ENCODE peak calls at places on chromosomes 3 and 15, in four cellular contexts. One of them, this sample, is unnamed.

GRCh38 chr3:178289544-178290160 is 246.6 kb upstream of the KCNMB2 start:
- DNase-seq in kidney: peak
- DNase-seq in A549: no peak
- DNase-seq in cardiac fibroblast: peak
- DNase-seq in this sample: no peak

GRCh38 chr15:101116681-101116976 is 135.2 kb downstream of the CHSY1 start:
- DNase-seq in kidney: no peak
- DNase-seq in cardiac fibroblast: no peak
- DNase-seq in A549: no peak
- DNase-seq in this sample: no peak

GRCh38 chr3:99325407-99325806 is 313.0 kb upstream of the COL8A1 start:
- DNase-seq in A549: no peak
- DNase-seq in cardiac fibroblast: peak
- DNase-seq in kidney: no peak
- DNase-seq in this sample: no peak

GRCh38 chr15:56923174-56923579 is 4.7 kb downstream of the TCF12 start:
- DNase-seq in cardiac fibroblast: no peak
- DNase-seq in kidney: no peak
- DNase-seq in A549: no peak
- DNase-seq in this sample: no peak

GRCh38 chr3:10351013-10351735 is 30.3 kb upstream of the SEC13 start:
- DNase-seq in kidney: peak
- DNase-seq in A549: no peak
- DNase-seq in cardiac fibroblast: no peak
- DNase-seq in this sample: peak

GRCh38 chr15:57827021-57827420 is 120.5 kb downstream of the POLR2M start:
- DNase-seq in A549: no peak
- DNase-seq in cardiac fibroblast: peak
- DNase-seq in kidney: no peak
- DNase-seq in this sample: no peak

GRCh38 chr3:11950576-11950975 is 53.6 kb upstream of the SYN2 start:
- DNase-seq in kidney: no peak
- DNase-seq in cardiac fibroblast: no peak
- DNase-seq in A549: no peak
- DNase-seq in this sample: no peak

GRCh38 chr3:134877788-134878187 is 82.7 kb downstream of the EPHB1 start:
- DNase-seq in kidney: no peak
- DNase-seq in cardiac fibroblast: no peak
- DNase-seq in A549: no peak
- DNase-seq in this sample: no peak

GRCh38 chr3:146037697-146038096 is 123.3 kb downstream of the PLOD2 start:
- DNase-seq in cardiac fibroblast: peak
- DNase-seq in kidney: no peak
- DNase-seq in A549: no peak
- DNase-seq in this sample: no peak

GRCh38 chr15:70704166-70704565 is 59.2 kb downstream of the UACA start:
- DNase-seq in A549: no peak
- DNase-seq in cardiac fibroblast: no peak
- DNase-seq in kidney: no peak
- DNase-seq in this sample: no peak

GRCh38 chr3:139309880-139310279 is 33.9 kb upstream of the MRPS22 start:
- DNase-seq in cardiac fibroblast: peak
- DNase-seq in A549: peak
- DNase-seq in kidney: no peak
- DNase-seq in this sample: no peak

GRCh38 chr15:36867436-36867835 is 232.9 kb downstream of the MEIS2 start:
- DNase-seq in A549: no peak
- DNase-seq in kidney: no peak
- DNase-seq in cardiac fibroblast: no peak
- DNase-seq in this sample: no peak

GRCh38 chr15:80906159-80906775 is 83.4 kb downstream of the MESD start:
- DNase-seq in cardiac fibroblast: no peak
- DNase-seq in A549: peak
- DNase-seq in kidney: peak
- DNase-seq in this sample: no peak

GRCh38 chr15:60454824-60455223 is 24.1 kb downstream of the ICE2 start:
- DNase-seq in kidney: no peak
- DNase-seq in cardiac fibroblast: no peak
- DNase-seq in A549: no peak
- DNase-seq in this sample: no peak

GRCh38 chr15:99984491-99985243 is 251.4 kb upstream of the LYSMD4 start:
- DNase-seq in A549: no peak
- DNase-seq in cardiac fibroblast: no peak
- DNase-seq in kidney: peak
- DNase-seq in this sample: no peak

GRCh38 chr15:63977102-63977501 is 69.2 kb downstream of the DAPK2 start:
- DNase-seq in kidney: no peak
- DNase-seq in cardiac fibroblast: no peak
- DNase-seq in A549: no peak
- DNase-seq in this sample: peak

GRCh38 chr15:66115568-66116206 is 137.9 kb downstream of the MEGF11 start:
- DNase-seq in kidney: peak
- DNase-seq in cardiac fibroblast: no peak
- DNase-seq in A549: no peak
- DNase-seq in this sample: no peak

GRCh38 chr3:195257454-195258448 is 13.2 kb downstream of the XXYLT1 start:
- DNase-seq in kidney: no peak
- DNase-seq in A549: no peak
- DNase-seq in cardiac fibroblast: peak
- DNase-seq in this sample: no peak

GRCh38 chr15:85583404-85584390 is 203.3 kb downstream of the AKAP13 start:
- DNase-seq in cardiac fibroblast: peak
- DNase-seq in A549: peak
- DNase-seq in kidney: no peak
- DNase-seq in this sample: no peak

GRCh38 chr3:127037971-127038446 is 55.1 kb downstream of the PLXNA1 start:
- DNase-seq in A549: no peak
- DNase-seq in kidney: peak
- DNase-seq in cardiac fibroblast: no peak
- DNase-seq in this sample: peak

GRCh38 chr3:185630182-185630622 is 44.1 kb downstream of the SENP2 start:
- DNase-seq in A549: peak
- DNase-seq in kidney: peak
- DNase-seq in cardiac fibroblast: peak
- DNase-seq in this sample: no peak

GRCh38 chr15:39582286-39582976 is 1.6 kb downstream of the THBS1 start:
- DNase-seq in cardiac fibroblast: peak
- DNase-seq in A549: no peak
- DNase-seq in kidney: peak
- DNase-seq in this sample: no peak

GRCh38 chr15:39584266-39584659 is 3.4 kb downstream of the THBS1 start:
- DNase-seq in cardiac fibroblast: no peak
- DNase-seq in kidney: no peak
- DNase-seq in A549: no peak
- DNase-seq in this sample: no peak

GRCh38 chr15:39584662-39585393 is 3.9 kb downstream of the THBS1 start:
- DNase-seq in A549: no peak
- DNase-seq in cardiac fibroblast: peak
- DNase-seq in kidney: no peak
- DNase-seq in this sample: no peak

GRCh38 chr15:39582977-39583585 is 2.2 kb downstream of the THBS1 start:
- DNase-seq in cardiac fibroblast: no peak
- DNase-seq in kidney: no peak
- DNase-seq in A549: no peak
- DNase-seq in this sample: no peak

DNA sequence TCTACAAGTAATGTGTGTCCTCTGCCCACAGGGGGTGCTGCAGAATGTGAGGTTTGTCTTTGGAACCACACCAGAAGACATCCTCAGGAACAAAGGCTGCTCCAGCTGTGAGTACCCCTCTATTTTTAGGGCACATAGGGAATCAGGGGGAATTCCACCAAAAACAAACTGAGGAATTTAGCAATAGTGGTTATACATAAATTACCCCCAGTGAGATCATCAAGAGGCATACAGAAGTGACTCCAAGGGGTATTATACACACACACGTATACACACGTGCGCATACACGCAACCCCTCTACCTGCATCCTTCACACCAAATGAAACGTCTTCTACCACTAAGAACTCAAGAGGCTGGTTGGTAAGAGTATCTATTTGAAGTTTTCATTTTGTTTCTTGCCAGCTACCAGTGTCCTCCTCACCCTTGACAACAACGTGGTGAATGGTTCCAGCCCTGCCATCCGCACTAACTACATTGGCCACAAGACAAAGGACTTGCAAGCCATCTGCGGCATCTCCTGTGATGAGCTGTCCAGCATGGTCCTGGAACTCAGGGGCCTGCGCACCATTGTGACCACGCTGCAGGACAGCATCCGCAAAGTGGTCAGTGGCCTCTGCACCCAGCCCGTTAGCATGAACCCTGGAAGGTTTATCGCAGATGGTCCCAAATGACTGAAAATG is 2.8 kb downstream of the THBS1 start:
- DNase-seq in A549: peak
- DNase-seq in cardiac fibroblast: peak
- DNase-seq in kidney: peak
- DNase-seq in this sample: no peak
- TF ChIP-seq CTCF in A549: no peak
- TF ChIP-seq CTCF in cardiac fibroblast: peak
- TF ChIP-seq CTCF in kidney: peak
- TF ChIP-seq CTCF in this sample: peak

DNA sequence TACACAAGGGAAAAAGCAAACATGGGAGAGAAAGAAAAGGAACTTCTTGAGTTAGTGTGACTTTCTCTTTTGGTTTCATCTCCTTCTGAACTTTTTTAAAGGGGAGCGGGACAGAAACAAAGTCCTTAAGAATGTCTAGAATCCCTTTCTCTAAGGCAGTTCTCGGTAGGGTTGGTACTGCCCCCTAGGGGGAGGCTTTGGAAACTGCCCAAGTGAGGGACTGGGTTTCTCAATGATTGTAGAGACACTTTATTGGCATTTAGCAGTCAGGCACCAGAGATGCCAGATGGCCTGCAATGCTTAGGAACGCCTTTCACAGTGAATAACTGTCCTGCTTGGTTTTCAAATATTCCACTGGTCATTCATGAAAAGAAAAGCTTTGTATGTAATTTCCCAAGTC is 172.6 kb downstream of the WDR72 start:
- DNase-seq in A549: peak
- DNase-seq in cardiac fibroblast: no peak
- DNase-seq in kidney: no peak
- DNase-seq in this sample: no peak
- TF ChIP-seq CTCF in A549: peak
- TF ChIP-seq CTCF in cardiac fibroblast: no peak
- TF ChIP-seq CTCF in kidney: no peak
- TF ChIP-seq CTCF in this sample: peak

GRCh38 chr15:51688863-51689262 is 7.6 kb downstream of the SCG3 start:
- DNase-seq in A549: peak
- DNase-seq in kidney: no peak
- DNase-seq in cardiac fibroblast: peak
- DNase-seq in this sample: no peak
- TF ChIP-seq CTCF in A549: no peak
- TF ChIP-seq CTCF in kidney: no peak
- TF ChIP-seq CTCF in cardiac fibroblast: peak
- TF ChIP-seq CTCF in this sample: peak

DNA sequence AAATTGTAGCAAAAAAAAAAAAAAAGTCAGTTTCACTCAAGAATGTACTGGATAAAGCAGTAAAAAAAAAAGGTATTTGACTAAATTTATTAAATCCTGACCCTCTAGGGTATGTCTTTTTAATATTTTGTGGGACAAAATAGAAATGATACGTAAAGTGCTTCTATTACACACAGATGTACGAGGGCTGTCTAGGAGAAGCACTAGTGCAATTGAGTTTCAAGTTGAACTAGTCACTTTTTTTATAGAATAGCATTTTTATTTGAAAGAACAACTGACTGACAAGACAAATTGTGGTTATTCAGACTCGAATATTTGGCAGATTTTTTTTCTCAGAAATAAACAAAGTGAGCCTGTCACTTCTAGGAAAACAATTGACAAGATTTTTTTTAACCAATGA is 49.0 kb downstream of the CCDC54 start:
- DNase-seq in kidney: no peak
- DNase-seq in cardiac fibroblast: no peak
- DNase-seq in A549: no peak
- DNase-seq in this sample: no peak
- TF ChIP-seq CTCF in kidney: no peak
- TF ChIP-seq CTCF in cardiac fibroblast: no peak
- TF ChIP-seq CTCF in A549: no peak
- TF ChIP-seq CTCF in this sample: no peak

This sample was measured in chondrocyte.